ENCODE peak calls at places on chromosomes 2 and 18, in four cellular contexts. I is H1, N is erythroblast, U is heart left ventricle. P is an unnamed sample.

GRCh38 chr18:74446178-74446577 is 10.9 kb downstream of the DIPK1C start:
- DNase-seq in U (no peak), N (no peak), I (no peak), P (no peak)

GRCh38 chr2:171655584-171655983 is 31.7 kb upstream of the DYNC1I2 start:
- DNase-seq in N (no peak), U (no peak), I (no peak), P (no peak)

GRCh38 chr2:235669269-235669831 is 175.5 kb downstream of the AGAP1 start:
- DNase-seq in I (peak), N (peak), U (peak), P (peak)

GRCh38 chr2:39871291-39871761 is 92.3 kb upstream of the THUMPD2 start:
- DNase-seq in U (no peak), I (no peak), N (no peak), P (peak)

GRCh38 chr2:108240966-108241365 is 1.2 kb downstream of the SULT1C3 start:
- DNase-seq in N (no peak), U (no peak), I (no peak), P (no peak)

GRCh38 chr2:8611246-8611645 is 70.6 kb upstream of the ID2 start:
- DNase-seq in U (no peak), I (no peak), N (no peak), P (no peak)

GRCh38 chr18:77749189-77749588 is 499.5 kb downstream of the GALR1 start:
- DNase-seq in N (no peak), U (no peak), I (no peak), P (no peak)

GRCh38 chr18:79899609-79900435 is 51.6 kb downstream of the SLC66A2 start:
- DNase-seq in I (no peak), U (peak), N (no peak), P (no peak)

GRCh38 chr2:125455110-125455509 is 1200.8 kb upstream of the GYPC start:
- DNase-seq in U (no peak), N (no peak), I (no peak), P (no peak)

GRCh38 chr2:196239622-196240587 is 68.5 kb upstream of the STK17B start:
- DNase-seq in N (peak), I (no peak), U (peak), P (no peak)

GRCh38 chr2:158321264-158321663 is 135.3 kb downstream of the CCDC148 start:
- DNase-seq in I (no peak), N (no peak), U (no peak), P (no peak)

GRCh38 chr2:140711867-140712266 is 1418.9 kb downstream of the LRP1B start:
- DNase-seq in N (no peak), I (no peak), U (no peak), P (no peak)

GRCh38 chr2:138829326-138829725 is 49.1 kb upstream of the NXPH2 start:
- DNase-seq in I (peak), U (no peak), N (peak), P (no peak)

GRCh38 chr2:39068757-39069515 is 51.9 kb downstream of the SOS1 start:
- DNase-seq in U (no peak), I (no peak), N (peak), P (no peak)

GRCh38 chr18:79878741-79879358 is 72.6 kb downstream of the SLC66A2 start:
- DNase-seq in U (no peak), I (no peak), N (no peak), P (no peak)

GRCh38 chr2:220194630-220195029 is 567.2 kb downstream of the SLC4A3 start:
- DNase-seq in I (no peak), N (no peak), U (no peak), P (no peak)

GRCh38 chr2:219519526-219519916 is 5.2 kb downstream of the ASIC4 start:
- DNase-seq in U (no peak), N (no peak), I (no peak), P (no peak)

GRCh38 chr2:45748239-45748638 is 96.8 kb downstream of the PRKCE start:
- DNase-seq in U (no peak), I (no peak), N (no peak), P (no peak)

GRCh38 chr2:33476100-33476792 is at the start of gene RASGRP3:
- DNase-seq in I (peak), U (peak), N (peak), P (peak)
- TF ChIP-seq POLR2A in I (no peak), U (no peak), N (no peak), P (peak)

GRCh38 chr2:118371500-118371899 is 283.2 kb downstream of the INSIG2 start:
- DNase-seq in N (no peak), U (no peak), I (peak), P (no peak)
- TF ChIP-seq POLR2A in N (no peak), U (no peak), I (no peak), P (no peak)

DNA sequence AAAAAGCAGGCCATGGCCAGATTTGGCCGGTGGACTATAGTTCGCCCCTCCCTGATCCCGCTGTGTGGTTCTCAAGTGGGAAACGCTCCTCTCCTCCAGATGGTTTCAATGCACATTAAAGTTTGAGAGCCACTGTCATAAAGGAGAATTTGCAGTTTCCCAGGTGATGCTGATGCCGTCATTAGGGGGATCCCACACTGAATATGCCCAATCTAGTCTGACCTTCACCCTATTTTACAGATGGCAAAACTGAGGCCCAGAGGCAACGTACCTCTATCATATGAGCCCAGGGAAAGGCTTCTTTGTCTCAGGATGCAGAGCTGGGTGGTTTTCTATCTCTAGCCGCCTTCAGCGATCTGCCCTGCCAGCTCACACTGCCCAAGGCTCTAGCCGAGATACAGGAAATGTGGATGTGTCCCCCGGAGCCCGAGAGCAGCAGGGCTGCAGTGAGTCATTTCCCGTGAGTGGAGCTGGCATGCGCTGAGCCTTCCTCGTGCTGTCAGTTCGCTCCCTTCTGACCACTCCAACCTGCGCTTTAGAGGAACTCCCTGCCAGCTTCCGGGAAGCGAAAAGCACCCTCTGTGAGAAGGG is 116.2 kb downstream of the SMAD7 start:
- DNase-seq in N (no peak), U (peak), I (peak), P (peak)
- TF ChIP-seq POLR2A in N (no peak), U (no peak), I (no peak), P (peak)

GRCh38 chr18:57781128-57781463 is 22.0 kb downstream of the ATP8B1 start:
- DNase-seq in I (no peak), U (no peak), N (no peak), P (no peak)

GRCh38 chr18:57784816-57785144 is 18.3 kb downstream of the ATP8B1 start:
- DNase-seq in I (no peak), U (no peak), N (no peak), P (no peak)

GRCh38 chr18:57787068-57787682 is 15.9 kb downstream of the ATP8B1 start:
- DNase-seq in N (no peak), U (no peak), I (no peak), P (no peak)

GRCh38 chr18:57786038-57786437 is 17.1 kb downstream of the ATP8B1 start:
- DNase-seq in N (no peak), U (no peak), I (no peak), P (no peak)

DNA sequence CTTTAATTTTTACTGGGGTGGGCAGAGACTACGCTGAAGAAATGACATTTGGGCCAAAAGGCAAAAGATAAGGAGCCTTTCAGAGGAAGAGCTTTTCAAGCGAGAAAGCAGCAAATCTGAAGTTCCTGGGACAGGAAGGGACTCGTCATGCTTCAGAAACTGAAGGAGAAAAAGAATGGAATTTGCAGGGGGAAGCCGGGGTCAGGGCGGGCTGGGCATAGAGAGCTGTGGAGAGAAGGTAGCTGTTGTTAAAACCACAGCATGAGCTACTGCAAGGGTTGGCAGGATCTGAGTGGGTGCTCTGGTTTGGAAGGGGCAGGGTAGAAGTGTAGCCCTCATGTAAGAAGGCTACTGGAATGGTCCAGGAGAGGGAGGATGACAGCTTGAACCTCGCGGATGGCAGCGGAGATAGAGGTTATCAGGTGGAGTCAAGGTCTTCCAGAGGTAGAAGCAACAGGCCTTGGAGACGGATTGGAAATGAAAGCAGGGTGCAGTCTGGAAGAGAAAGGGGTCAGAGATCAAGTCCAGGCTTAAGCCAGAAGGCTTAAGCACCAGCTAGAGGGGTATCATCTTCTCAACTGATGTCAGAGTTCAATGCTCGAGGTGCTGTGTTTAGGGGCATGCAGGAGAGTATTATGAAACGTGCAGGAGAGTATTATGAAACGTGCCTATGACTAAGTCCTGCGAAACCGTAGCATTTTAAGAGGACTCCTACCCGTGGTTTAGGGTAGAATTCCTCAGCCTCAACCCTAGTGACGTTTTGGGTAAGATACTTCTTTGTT is 18.9 kb downstream of the ATP8B1 start:
- DNase-seq in U (no peak), N (no peak), I (no peak), P (no peak)
- TF ChIP-seq POLR2A in U (no peak), N (no peak), I (no peak), P (no peak)

GRCh38 chr2:218405365-218406208 is 5.9 kb downstream of the CTDSP1 start:
- DNase-seq in U (peak), N (peak), I (no peak), P (no peak)

GRCh38 chr2:218407717-218408116 is 8.0 kb downstream of the CTDSP1 start:
- DNase-seq in U (no peak), N (no peak), I (no peak), P (no peak)

GRCh38 chr2:218404351-218405145 is 4.9 kb downstream of the CTDSP1 start:
- DNase-seq in U (no peak), N (no peak), I (no peak), P (no peak)

GRCh38 chr2:218406949-218407703 is 7.5 kb downstream of the CTDSP1 start:
- DNase-seq in U (peak), N (peak), I (no peak), P (no peak)

GRCh38 chr2:218406209-218406948 is 6.7 kb downstream of the CTDSP1 start:
- DNase-seq in I (peak), U (peak), N (peak), P (peak)
- TF ChIP-seq POLR2A in I (no peak), U (no peak), N (peak), P (peak)

GRCh38 chr2:238862701-238863100 is 14.8 kb downstream of the TWIST2 start:
- DNase-seq in I (no peak), N (no peak), U (no peak), P (no peak)

GRCh38 chr2:238863231-238863630 is 15.3 kb downstream of the TWIST2 start:
- DNase-seq in I (no peak), U (no peak), N (no peak), P (no peak)

GRCh38 chr2:238865015-238865719 is 17.3 kb downstream of the TWIST2 start:
- DNase-seq in I (no peak), N (no peak), U (no peak), P (no peak)

GRCh38 chr2:238864207-238865014 is 16.5 kb downstream of the TWIST2 start:
- DNase-seq in N (no peak), I (peak), U (peak), P (peak)

DNA sequence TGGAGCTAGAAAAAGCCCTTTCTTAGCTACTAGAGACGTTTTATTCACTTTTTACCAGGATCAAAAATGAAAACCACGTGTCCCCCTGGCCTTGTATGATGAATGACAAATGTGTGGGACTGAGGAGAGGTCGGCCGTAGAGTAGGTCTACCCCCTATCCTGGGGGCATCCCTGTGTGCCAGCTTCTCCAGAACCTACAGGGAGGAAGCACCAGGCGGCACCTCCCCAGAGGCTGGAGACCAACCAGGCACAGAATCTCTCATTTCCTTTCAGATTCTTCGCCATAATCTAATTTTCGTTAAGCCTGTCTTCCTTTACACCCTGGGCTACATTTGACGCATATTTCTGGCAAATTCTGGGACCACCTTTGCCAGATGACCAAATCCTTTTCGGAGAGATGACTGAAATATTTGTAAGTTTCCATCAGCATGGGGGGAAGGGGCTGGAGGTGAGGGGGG is 15.9 kb downstream of the TWIST2 start:
- DNase-seq in U (no peak), I (no peak), N (no peak), P (no peak)
- TF ChIP-seq POLR2A in U (no peak), I (no peak), N (no peak), P (no peak)

GRCh38 chr2:94994063-94994913 is 31.2 kb upstream of the MAL start:
- DNase-seq in N (no peak), I (no peak), U (no peak), P (no peak)
- TF ChIP-seq POLR2A in N (no peak), I (no peak), U (no peak), P (no peak)

GRCh38 chr2:47159627-47160026 is 4.5 kb upstream of the STPG4 start:
- DNase-seq in I (no peak), U (no peak), N (no peak), P (no peak)
- TF ChIP-seq POLR2A in I (peak), U (no peak), N (no peak), P (no peak)

GRCh38 chr2:112664689-112665088 is 18.9 kb downstream of the SLC20A1 start:
- DNase-seq in N (peak), U (no peak), I (no peak), P (no peak)
- TF ChIP-seq POLR2A in N (no peak), U (no peak), I (no peak), P (no peak)